ENCODE peak calls at places on chromosomes 3 and 15, in six cellular contexts. One of them, this sample, is unnamed.

GRCh38 chr15:99197861-99198260 is 51.5 kb downstream of the TTC23 start:
- DNase-seq in tibial artery: no peak
- DNase-seq in hypothalamus: no peak
- DNase-seq in left cardiac atrium: no peak
- DNase-seq in glutamatergic neuron: no peak
- DNase-seq in activated naive CD4-positive, alpha-beta T cell treated with Interleukin-2 at 50 U/mL for 16 hours: no peak
- DNase-seq in this sample: no peak

GRCh38 chr3:156657862-156658731 is 16.3 kb upstream of the TIPARP start:
- DNase-seq in tibial artery: no peak
- DNase-seq in hypothalamus: no peak
- DNase-seq in left cardiac atrium: no peak
- DNase-seq in glutamatergic neuron: no peak
- DNase-seq in activated naive CD4-positive, alpha-beta T cell treated with Interleukin-2 at 50 U/mL for 16 hours: no peak
- DNase-seq in this sample: no peak

GRCh38 chr3:152243301-152243711 is 25.4 kb upstream of the MBNL1 start:
- DNase-seq in tibial artery: no peak
- DNase-seq in hypothalamus: no peak
- DNase-seq in left cardiac atrium: no peak
- DNase-seq in glutamatergic neuron: no peak
- DNase-seq in activated naive CD4-positive, alpha-beta T cell treated with Interleukin-2 at 50 U/mL for 16 hours: no peak
- DNase-seq in this sample: no peak

GRCh38 chr3:121948641-121949040 is 54.4 kb downstream of the SLC15A2 start:
- DNase-seq in tibial artery: no peak
- DNase-seq in hypothalamus: no peak
- DNase-seq in left cardiac atrium: no peak
- DNase-seq in glutamatergic neuron: no peak
- DNase-seq in activated naive CD4-positive, alpha-beta T cell treated with Interleukin-2 at 50 U/mL for 16 hours: no peak
- DNase-seq in this sample: no peak

GRCh38 chr15:73052679-73053397 is 575 bp downstream of the NEO1 start:
- DNase-seq in tibial artery: peak; percentile 66
- DNase-seq in hypothalamus: no peak
- DNase-seq in left cardiac atrium: peak; percentile 30
- DNase-seq in glutamatergic neuron: peak; percentile 90
- DNase-seq in activated naive CD4-positive, alpha-beta T cell treated with Interleukin-2 at 50 U/mL for 16 hours: peak; percentile 27
- DNase-seq in this sample: peak; percentile 87

GRCh38 chr3:63576826-63577225 is 75.6 kb upstream of the SNTN start:
- DNase-seq in tibial artery: no peak
- DNase-seq in hypothalamus: no peak
- DNase-seq in left cardiac atrium: no peak
- DNase-seq in glutamatergic neuron: no peak
- DNase-seq in activated naive CD4-positive, alpha-beta T cell treated with Interleukin-2 at 50 U/mL for 16 hours: no peak
- DNase-seq in this sample: no peak

GRCh38 chr3:10956531-10956930 is 36.0 kb upstream of the SLC6A1 start:
- DNase-seq in tibial artery: no peak
- DNase-seq in hypothalamus: no peak
- DNase-seq in left cardiac atrium: no peak
- DNase-seq in glutamatergic neuron: no peak
- DNase-seq in activated naive CD4-positive, alpha-beta T cell treated with Interleukin-2 at 50 U/mL for 16 hours: no peak
- DNase-seq in this sample: no peak

GRCh38 chr3:10570196-10570946 is 65.0 kb upstream of the ATP2B2 start:
- DNase-seq in tibial artery: no peak
- DNase-seq in hypothalamus: no peak
- DNase-seq in left cardiac atrium: peak; percentile 45
- DNase-seq in glutamatergic neuron: no peak
- DNase-seq in activated naive CD4-positive, alpha-beta T cell treated with Interleukin-2 at 50 U/mL for 16 hours: no peak
- DNase-seq in this sample: no peak

GRCh38 chr3:102125197-102125993 is 276.1 kb downstream of the NFKBIZ start:
- DNase-seq in tibial artery: no peak
- DNase-seq in hypothalamus: no peak
- DNase-seq in left cardiac atrium: no peak
- DNase-seq in glutamatergic neuron: no peak
- DNase-seq in activated naive CD4-positive, alpha-beta T cell treated with Interleukin-2 at 50 U/mL for 16 hours: no peak
- DNase-seq in this sample: no peak